ENCODE peak calls at places on chromosomes 7 and 10, in four cellular contexts. R is IMR-90, T is nephron progenitor cell, U is GM20000. A is an unnamed sample.

GRCh38 chr7:50812847-50813475 is 30.3 kb upstream of the GRB10 start:
- DNase-seq in T (no peak), U (no peak), R (peak), A (no peak)

GRCh38 chr10:77643795-77644468 is 6.3 kb upstream of the KCNMA1 start:
- DNase-seq in R (peak), T (peak), U (peak), A (peak)

GRCh38 chr7:31443457-31443856 is 70.4 kb upstream of the ITPRID1 start:
- DNase-seq in U (peak), R (peak), T (peak), A (peak)

GRCh38 chr7:136803028-136803427 is 65.4 kb upstream of the CHRM2 start:
- DNase-seq in U (no peak), T (no peak), R (no peak), A (no peak)

GRCh38 chr7:37908221-37908788 is 8.3 kb downstream of the SFRP4 start:
- DNase-seq in T (no peak), R (peak), U (no peak), A (no peak)

GRCh38 chr7:132049462-132050304 is 493.3 kb upstream of the PODXL start:
- DNase-seq in T (peak), U (peak), R (peak), A (no peak)

GRCh38 chr7:157610671-157611295 is 274.0 kb downstream of the DNAJB6 start:
- DNase-seq in U (no peak), R (no peak), T (no peak), A (no peak)

GRCh38 chr10:132373241-132373955 is 23.6 kb upstream of the PWWP2B start:
- DNase-seq in R (no peak), T (no peak), U (no peak), A (no peak)

DNA sequence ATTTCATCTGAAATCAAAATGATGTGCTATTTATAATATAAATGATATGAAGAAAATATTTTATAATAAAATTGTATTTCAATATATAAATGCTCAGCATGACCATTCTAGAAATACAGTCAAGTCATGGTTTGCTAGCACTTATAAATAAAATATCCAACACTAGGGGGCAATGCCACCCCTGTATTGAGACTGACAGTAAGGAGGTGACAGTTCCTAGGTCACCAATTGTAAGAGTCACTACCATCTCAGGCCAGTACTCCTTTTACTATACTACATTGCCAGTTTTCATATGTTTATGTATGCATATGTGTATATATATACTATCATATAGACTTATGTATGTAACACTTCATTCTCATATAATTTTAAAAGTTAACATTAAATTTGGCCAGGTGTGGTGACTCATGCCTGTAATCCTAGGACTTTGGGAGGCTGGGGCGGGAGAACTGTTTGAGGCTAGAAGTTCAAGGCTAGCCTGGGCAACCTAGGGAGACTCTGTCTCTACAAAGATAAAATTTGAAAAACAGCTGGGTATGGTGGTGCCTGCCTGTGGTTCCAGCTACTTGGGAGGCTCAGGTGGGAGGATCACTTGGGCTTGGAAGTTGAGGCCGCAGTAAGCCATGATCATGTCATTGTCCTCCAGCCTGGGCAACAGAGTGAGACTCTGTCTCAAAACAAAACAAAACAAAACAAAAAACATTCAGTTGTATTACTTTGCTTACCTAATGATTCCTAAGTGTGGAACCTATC is 2.4 kb upstream of the CNOT4 start:
- DNase-seq in R (peak), U (peak), T (no peak), A (no peak)
- TF ChIP-seq CTCF in R (peak), U (no peak), T (peak), A (peak)

DNA sequence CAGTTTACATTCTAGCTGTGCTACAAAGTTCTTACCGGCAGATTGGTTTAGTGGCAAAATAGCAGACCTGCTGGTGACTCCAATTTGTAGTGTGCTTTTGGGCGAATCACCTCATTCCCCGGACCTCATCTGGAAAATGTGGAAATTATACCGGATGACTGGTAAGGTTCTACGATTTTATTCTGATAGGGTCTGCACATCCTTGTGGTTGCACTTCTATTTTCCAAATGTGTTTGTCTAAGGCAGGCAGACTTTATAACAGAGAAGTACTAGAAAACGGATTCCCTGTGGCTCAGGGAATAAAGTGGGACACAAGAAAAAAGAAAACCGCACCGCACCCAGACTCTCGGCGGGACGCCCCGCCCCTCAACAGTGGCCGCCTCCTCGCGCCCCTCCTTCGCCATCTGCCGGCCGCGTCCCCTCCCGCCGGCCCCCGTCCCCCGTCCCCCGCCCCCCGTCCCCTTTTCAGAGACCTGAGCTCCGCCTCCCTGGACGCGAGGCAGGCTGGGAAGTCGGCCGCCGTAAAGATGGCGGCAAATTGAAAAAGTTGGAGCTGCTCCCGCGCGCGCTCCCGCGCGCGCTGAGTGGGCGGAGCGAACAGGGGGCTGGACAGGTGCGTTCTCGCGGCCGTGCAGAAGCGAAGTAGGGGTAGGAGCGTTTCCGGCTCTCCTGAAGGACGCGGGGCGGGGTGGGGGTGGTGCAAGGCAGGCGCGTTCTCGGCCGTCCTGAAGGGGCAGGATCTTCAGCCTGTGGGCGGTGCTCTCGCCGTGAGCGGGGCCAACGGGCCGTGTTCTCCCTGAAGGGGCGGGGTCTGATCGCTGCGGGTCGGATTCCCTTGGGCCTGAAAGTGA is 531 bp upstream of the CCM2 start:
- DNase-seq in T (peak), U (peak), R (peak), A (peak)
- TF ChIP-seq CTCF in T (no peak), U (no peak), R (no peak), A (no peak)

GRCh38 chr7:65746398-65746669 is 126.5 kb upstream of the VKORC1L1 start:
- DNase-seq in T (no peak), R (peak), U (no peak), A (no peak)

GRCh38 chr7:65749518-65749917 is 123.4 kb upstream of the VKORC1L1 start:
- DNase-seq in T (no peak), U (no peak), R (no peak), A (no peak)

GRCh38 chr7:65749039-65749438 is 123.8 kb upstream of the VKORC1L1 start:
- DNase-seq in T (no peak), R (no peak), U (no peak), A (no peak)

GRCh38 chr7:65750511-65751344 is 122.1 kb upstream of the VKORC1L1 start:
- DNase-seq in U (peak), R (peak), T (peak), A (peak)
- TF ChIP-seq CTCF in U (no peak), R (no peak), T (no peak), A (no peak)

GRCh38 chr7:114426824-114427223 is 12.2 kb downstream of the FOXP2 start:
- DNase-seq in U (no peak), R (peak), T (no peak), A (no peak)
- TF ChIP-seq CTCF in U (no peak), R (peak), T (no peak), A (peak)

GRCh38 chr7:25105911-25106310 is 19.1 kb downstream of the CYCS start:
- DNase-seq in T (no peak), R (no peak), U (no peak), A (no peak)
- TF ChIP-seq CTCF in T (no peak), R (no peak), U (no peak), A (no peak)

DNA sequence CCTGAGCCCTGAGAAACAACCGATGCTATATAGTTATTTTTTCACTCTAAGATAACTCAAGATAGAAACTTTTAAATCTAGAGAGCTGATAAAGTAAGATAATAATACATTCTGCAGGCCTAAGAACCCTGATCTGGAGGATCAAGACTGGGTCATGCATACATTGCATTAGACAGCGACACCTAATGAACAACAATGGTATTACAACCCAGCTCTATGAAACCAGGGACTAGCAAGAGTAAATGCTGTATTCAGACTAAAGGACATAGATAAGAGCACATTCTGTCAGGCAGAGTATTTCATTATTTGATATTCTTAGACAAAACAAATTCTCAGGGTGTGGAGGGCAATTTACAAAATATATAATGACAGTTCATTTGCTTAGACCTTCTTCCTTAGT is 148.6 kb downstream of the GRK5 start:
- DNase-seq in T (no peak), R (no peak), U (no peak), A (no peak)
- TF ChIP-seq CTCF in T (peak), R (peak), U (no peak), A (no peak)

DNA sequence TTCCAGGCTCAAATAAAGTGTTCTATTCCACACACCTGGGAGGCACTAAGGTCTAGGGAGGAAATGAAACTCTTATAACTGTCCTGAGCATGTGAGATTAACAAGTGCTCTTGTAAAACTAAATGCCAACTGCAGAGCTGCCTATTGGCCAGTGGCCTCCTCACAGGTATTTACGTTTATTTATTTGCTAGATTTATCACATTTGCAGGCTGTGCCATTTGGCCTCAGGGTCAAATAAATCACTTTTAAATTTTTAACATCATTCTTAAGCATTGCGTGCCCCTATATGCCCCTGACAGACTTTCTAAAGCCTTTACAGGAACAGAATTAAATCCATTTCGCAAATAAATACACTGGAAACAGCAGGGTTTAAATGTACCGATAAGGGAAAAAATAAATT is 381.8 kb upstream of the NFE2L3 start:
- DNase-seq in T (no peak), U (no peak), R (no peak), A (no peak)
- TF ChIP-seq CTCF in T (no peak), U (no peak), R (no peak), A (no peak)

GRCh38 chr10:48213047-48213446 is 61.4 kb downstream of the FRMPD2 start:
- DNase-seq in T (no peak), R (no peak), U (no peak), A (no peak)
- TF ChIP-seq CTCF in T (no peak), R (no peak), U (no peak), A (no peak)

GRCh38 chr10:43206391-43207235 is 60.3 kb downstream of the RASGEF1A start:
- DNase-seq in R (no peak), U (no peak), T (peak), A (no peak)

GRCh38 chr10:43205681-43206390 is 61.0 kb downstream of the RASGEF1A start:
- DNase-seq in T (peak), R (no peak), U (no peak), A (peak)

GRCh38 chr10:43204394-43204942 is 62.4 kb downstream of the RASGEF1A start:
- DNase-seq in T (peak), R (no peak), U (peak), A (peak)

GRCh38 chr10:43203491-43204393 is 63.1 kb downstream of the RASGEF1A start:
- DNase-seq in R (no peak), U (peak), T (peak), A (peak)

GRCh38 chr10:43204943-43205671 is 61.8 kb downstream of the RASGEF1A start:
- DNase-seq in R (peak), T (peak), U (peak), A (peak)
- TF ChIP-seq CTCF in R (peak), T (peak), U (peak), A (peak)

GRCh38 chr10:3452683-3453388 is 280.3 kb upstream of the PITRM1 start:
- DNase-seq in R (peak), U (no peak), T (no peak), A (no peak)

GRCh38 chr10:3451516-3452185 is 279.1 kb upstream of the PITRM1 start:
- DNase-seq in T (no peak), R (no peak), U (no peak), A (no peak)

GRCh38 chr10:3455385-3456334 is 283.1 kb upstream of the PITRM1 start:
- DNase-seq in T (no peak), U (no peak), R (peak), A (no peak)

GRCh38 chr10:3452234-3452633 is 279.7 kb upstream of the PITRM1 start:
- DNase-seq in R (peak), T (no peak), U (no peak), A (no peak)
- TF ChIP-seq CTCF in R (peak), T (no peak), U (no peak), A (no peak)

A was measured in D721Med.